ENCODE peak calls at places on chromosomes 5 and 9, in five cellular contexts. I, U, Q, A and N are unnamed samples.
A peak's percentile ranks its signal among the peaks of the same experiment; 100 is the strongest.

GRCh38 chr5:164475339-164475977 is 970.0 kb downstream of the MAT2B start:
- DNase-seq in I (no peak), U (no peak), Q (no peak), A (no peak), N (no peak)

GRCh38 chr5:174614500-174615135 is 109.8 kb upstream of the MSX2 start:
- DNase-seq in I (no peak), U (no peak), Q (no peak), A (no peak), N (no peak)

GRCh38 chr5:120463991-120464626 is at the start of gene PRR16:
- DNase-seq in I (peak; percentile 75), U (peak; percentile 79), Q (peak; percentile 40), A (no peak), N (peak; percentile 71)

GRCh38 chr5:40682431-40683017 is 2.8 kb downstream of the PTGER4 start:
- DNase-seq in I (no peak), U (no peak), Q (no peak), A (no peak), N (no peak)

GRCh38 chr5:132376694-132377641 is 7.5 kb downstream of the SLC22A5 start:
- DNase-seq in I (no peak), U (peak; percentile 73), Q (no peak), A (no peak), N (no peak)

GRCh38 chr5:83780681-83781080 is 60.0 kb upstream of the HAPLN1 start:
- DNase-seq in I (no peak), U (no peak), Q (no peak), A (no peak), N (no peak)

GRCh38 chr9:137607141-137607857 is 1.8 kb downstream of the ARRDC1 start:
- DNase-seq in I (no peak), U (no peak), Q (no peak), A (no peak), N (no peak)

GRCh38 chr9:21761309-21761901 is 41.0 kb upstream of the MTAP start:
- DNase-seq in I (no peak), U (no peak), Q (no peak), A (no peak), N (peak; percentile 13)

GRCh38 chr5:33261305-33261704 is 179.5 kb upstream of the TARS1 start:
- DNase-seq in I (no peak), U (no peak), Q (no peak), A (no peak), N (no peak)

GRCh38 chr9:107351382-107352045 is 68.4 kb downstream of the RAD23B start:
- DNase-seq in I (no peak), U (no peak), Q (no peak), A (no peak), N (no peak)

GRCh38 chr9:122195875-122196274 is 32.9 kb downstream of the LHX6 start:
- DNase-seq in I (no peak), U (no peak), Q (no peak), A (no peak), N (no peak)

GRCh38 chr9:93023521-93023815 is 35.0 kb upstream of the SUSD3 start:
- DNase-seq in I (no peak), U (no peak), Q (no peak), A (no peak), N (no peak)

GRCh38 chr9:93020151-93020550 is 38.4 kb upstream of the SUSD3 start:
- DNase-seq in I (no peak), U (peak; percentile 13), Q (no peak), A (no peak), N (no peak)

GRCh38 chr9:93022721-93023520 is 35.6 kb upstream of the SUSD3 start:
- DNase-seq in I (no peak), U (no peak), Q (no peak), A (no peak), N (no peak)

GRCh38 chr9:93022066-93022465 is 36.4 kb upstream of the SUSD3 start:
- DNase-seq in I (no peak), U (no peak), Q (no peak), A (no peak), N (no peak)

DNA sequence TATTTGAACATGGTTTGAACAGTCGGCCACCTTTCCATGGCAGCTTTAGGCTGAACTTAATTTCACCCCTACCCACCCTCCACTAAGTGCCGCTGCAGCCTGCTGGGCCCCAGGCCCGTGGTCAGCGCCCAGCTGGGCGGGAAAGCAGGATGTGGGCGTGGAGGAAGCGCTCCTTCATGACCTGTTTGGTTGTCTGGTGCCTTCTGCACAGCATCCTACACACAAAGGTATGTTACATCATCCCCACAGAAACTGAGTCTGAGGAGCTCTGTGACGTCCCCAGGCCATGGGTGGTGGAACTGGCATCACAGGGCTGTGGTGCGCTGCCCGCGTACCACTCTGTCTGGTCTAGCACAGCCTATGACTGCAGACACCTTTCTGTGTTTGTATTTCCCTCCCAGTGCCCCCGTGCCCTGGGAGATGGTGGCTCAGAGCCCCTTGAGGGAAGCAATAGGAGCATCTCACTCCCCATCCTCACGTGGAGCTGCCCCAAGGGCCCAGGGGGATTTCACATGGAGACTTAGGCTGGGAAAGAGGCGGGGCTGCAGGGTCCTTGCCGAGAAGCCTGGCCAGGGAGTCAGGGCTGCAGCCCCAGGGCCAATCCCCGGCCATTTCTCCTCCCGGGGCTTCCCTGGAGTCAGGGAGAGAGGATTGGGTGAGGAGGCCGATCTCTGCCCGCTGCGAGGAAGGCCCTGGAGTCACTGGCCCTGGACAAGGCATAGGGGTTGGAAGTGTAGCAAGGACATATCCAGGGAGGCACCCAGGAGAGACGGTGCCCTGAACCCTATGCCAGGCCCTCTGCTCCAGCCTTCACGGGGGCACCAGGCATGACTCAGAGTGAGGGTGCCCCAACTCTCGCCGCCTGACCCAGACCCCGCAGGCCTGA is 37.5 kb upstream of the SUSD3 start:
- DNase-seq in I (no peak), U (peak; percentile 15), Q (no peak), A (no peak), N (no peak)
- TF ChIP-seq CTCF in I (no peak), U (no peak), Q (no peak), A (no peak), N (no peak)

GRCh38 chr9:79266986-79267385 is 304.8 kb upstream of the TLE4 start:
- DNase-seq in I (no peak), U (no peak), Q (no peak), A (no peak), N (no peak)

GRCh38 chr9:79264511-79265448 is 307.0 kb upstream of the TLE4 start:
- DNase-seq in I (no peak), U (no peak), Q (no peak), A (peak; percentile 43), N (no peak)

DNA sequence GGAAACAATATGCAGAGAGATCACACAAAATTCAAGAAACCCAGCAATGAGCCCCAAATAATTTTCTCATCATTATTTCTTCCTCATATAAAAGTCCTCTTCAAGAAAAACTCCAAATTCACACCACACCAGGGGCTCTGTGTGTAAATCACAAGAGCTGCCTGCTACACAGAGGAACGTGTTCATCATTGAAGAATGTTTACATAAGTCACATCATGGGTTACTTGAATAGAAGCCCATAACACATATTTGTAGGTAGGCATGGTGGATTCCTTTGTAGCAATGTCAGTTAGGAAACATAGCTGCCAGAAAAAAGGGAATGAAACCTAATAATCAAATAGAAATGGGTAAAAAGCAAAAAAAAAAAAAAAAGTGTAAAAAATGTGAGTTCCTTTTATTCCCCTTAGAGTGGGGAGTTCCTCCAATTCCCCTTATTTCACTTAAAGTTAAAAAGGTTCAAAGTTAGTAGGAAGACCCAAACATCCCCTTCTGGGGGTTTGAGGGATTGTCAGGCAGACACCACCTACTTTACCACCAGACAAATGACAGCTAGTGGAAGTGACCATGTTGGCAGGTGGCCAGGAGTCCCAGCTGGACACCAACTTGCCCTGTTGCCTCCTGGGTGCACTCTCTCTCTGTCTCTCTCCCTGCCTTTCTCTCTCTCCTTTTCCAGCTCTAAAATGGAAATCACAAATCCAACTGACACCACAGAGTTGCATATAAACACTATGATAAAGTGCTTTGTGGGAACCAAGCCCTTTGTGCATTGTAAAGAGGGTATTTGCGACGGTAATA is 307.9 kb upstream of the TLE4 start:
- DNase-seq in I (no peak), U (no peak), Q (no peak), A (no peak), N (no peak)
- TF ChIP-seq CTCF in I (no peak), U (no peak), Q (no peak), A (no peak), N (no peak)

DNA sequence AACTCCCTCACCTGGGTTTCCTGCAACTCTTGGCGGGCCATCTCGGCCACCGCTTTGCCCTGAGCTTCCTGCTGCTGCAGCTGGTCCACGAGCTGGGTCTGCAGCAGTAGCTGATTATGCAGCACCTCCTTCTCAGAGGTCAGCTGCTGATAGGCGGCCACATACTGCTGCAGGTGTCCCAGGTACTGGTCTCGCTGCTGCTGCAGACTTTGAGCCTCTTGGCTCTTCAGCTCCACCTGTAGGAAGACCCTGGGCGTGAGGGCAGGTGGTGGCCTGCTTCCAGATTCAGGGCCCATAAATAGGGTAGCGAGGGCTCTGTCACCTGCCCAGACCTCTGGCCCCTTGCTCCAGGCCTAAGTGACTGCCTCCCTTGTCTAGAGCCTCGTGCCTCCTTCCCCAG is 16.7 kb downstream of the GOLGA2 start:
- DNase-seq in I (no peak), U (no peak), Q (no peak), A (no peak), N (no peak)
- TF ChIP-seq CTCF in I (no peak), U (no peak), Q (no peak), A (no peak), N (no peak)

GRCh38 chr9:133031130-133031422 is 279 bp downstream of the GTF3C5 start:
- DNase-seq in I (no peak), U (no peak), Q (no peak), A (no peak), N (no peak)

GRCh38 chr9:133031496-133031911 is 707 bp downstream of the GTF3C5 start:
- DNase-seq in I (no peak), U (no peak), Q (no peak), A (peak; percentile 52), N (no peak)

GRCh38 chr9:133029994-133030316 is 842 bp upstream of the GTF3C5 start:
- DNase-seq in I (no peak), U (no peak), Q (no peak), A (no peak), N (no peak)

GRCh38 chr9:133032171-133032570 is 1.4 kb downstream of the GTF3C5 start:
- DNase-seq in I (no peak), U (no peak), Q (no peak), A (no peak), N (no peak)

DNA sequence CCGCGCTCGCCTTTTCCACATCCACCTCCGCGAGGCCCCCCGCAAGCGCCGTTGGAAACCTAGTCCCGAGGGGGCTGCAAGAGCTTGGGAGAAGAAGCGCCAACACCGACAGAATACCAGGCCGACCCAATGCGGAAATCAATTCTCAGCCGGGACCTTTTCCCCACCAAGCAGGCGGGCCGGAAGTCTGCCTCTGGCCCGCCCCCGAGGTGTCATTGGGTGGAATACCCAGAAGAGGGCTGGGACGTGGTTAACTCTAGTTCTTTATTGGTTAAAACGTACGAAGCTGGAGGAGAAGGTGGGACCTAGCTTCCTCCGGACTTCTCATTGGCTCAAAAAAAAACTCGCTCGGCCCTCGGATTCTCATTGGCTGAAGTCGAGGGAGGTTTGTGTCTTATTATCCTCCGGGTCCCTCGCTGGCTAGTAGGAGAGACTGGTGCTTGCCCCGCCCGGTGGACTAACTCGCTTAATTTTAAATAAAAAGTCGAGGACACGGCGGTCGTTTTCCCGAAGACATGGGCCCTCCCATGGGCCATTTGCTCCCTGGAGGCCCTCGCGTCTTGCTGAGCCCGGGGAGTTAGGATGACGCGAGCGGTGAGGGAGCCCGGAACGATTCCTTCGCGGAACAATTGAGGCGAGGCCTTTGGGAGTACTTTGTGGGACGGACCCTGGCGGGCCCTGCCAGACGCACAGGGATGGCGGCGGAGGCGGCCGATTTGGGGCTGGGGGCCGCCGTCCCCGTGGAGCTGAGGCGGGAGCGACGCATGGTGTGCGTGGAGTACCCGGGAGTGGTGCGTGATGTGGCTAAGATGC is at the start of gene GTF3C5:
- DNase-seq in I (peak; percentile 96), U (peak; percentile 95), Q (peak; percentile 100), A (peak; percentile 95), N (peak; percentile 97)
- TF ChIP-seq CTCF in I (no peak), U (peak; percentile 32), Q (no peak), A (no peak), N (no peak)